ENCODE peak calls at places on chromosomes 1 and 21, in eight cellular contexts. G is neural crest cell, C is Caco-2, V is astrocyte of the spinal cord, H is PC-3, O is uterus, S is endothelial cell, U is neural progenitor cell. E is an unnamed sample.
A peak's percentile ranks its signal among the peaks of the same experiment; 100 is the strongest.

GRCh38 chr1:160853756-160854155 is 8.9 kb downstream of the CD244 start:
- DNase-seq in C (no peak), S (no peak), O (no peak), H (no peak), G (no peak), V (no peak), U (no peak), E (no peak)

GRCh38 chr1:180309338-180309737 is 79.3 kb downstream of the LHX4 start:
- DNase-seq in S (no peak), C (no peak), V (peak; percentile 63), H (peak; percentile 50), U (no peak), G (no peak), O (no peak), E (no peak)

GRCh38 chr1:75954594-75954993 is 22.4 kb upstream of the ASB17 start:
- DNase-seq in U (no peak), C (no peak), V (no peak), H (peak; percentile 44), O (no peak), G (no peak), S (no peak), E (no peak)

GRCh38 chr1:153880962-153881361 is 41.8 kb downstream of the GATAD2B start:
- DNase-seq in G (peak; percentile 49), H (peak; percentile 69), O (peak; percentile 78), S (peak; percentile 41), U (peak; percentile 8), C (no peak), V (peak; percentile 96), E (no peak)

GRCh38 chr1:225851810-225852209 is 30.4 kb downstream of the TMEM63A start:
- DNase-seq in S (no peak), H (no peak), C (no peak), G (no peak), V (no peak), U (no peak), O (no peak), E (no peak)

GRCh38 chr21:36499578-36500471 is 19.9 kb upstream of the CLDN14 start:
- DNase-seq in O (no peak), H (peak; percentile 70), S (no peak), V (peak; percentile 16), U (no peak), G (no peak), C (no peak), E (no peak)

GRCh38 chr1:19484793-19485361 is 462 bp downstream of the CAPZB start:
- DNase-seq in O (no peak), S (peak; percentile 33), V (no peak), U (peak; percentile 65), H (no peak), G (peak; percentile 46), C (peak; percentile 27), E (peak; percentile 30)

GRCh38 chr1:231354330-231355020 is 16.4 kb downstream of the SPRTN start:
- DNase-seq in H (no peak), C (no peak), V (peak; percentile 12), U (no peak), O (no peak), G (no peak), S (no peak), E (no peak)

GRCh38 chr1:44305962-44306422 is 49.1 kb downstream of the ERI3 start:
- DNase-seq in C (no peak), G (no peak), O (no peak), S (no peak), U (no peak), V (no peak), H (no peak), E (no peak)

GRCh38 chr1:72705921-72706320 is 423.6 kb upstream of the NEGR1 start:
- DNase-seq in U (no peak), V (no peak), O (no peak), C (no peak), S (no peak), H (no peak), G (no peak), E (no peak)

GRCh38 chr1:99781798-99782197 is 15.4 kb upstream of the FRRS1 start:
- DNase-seq in O (no peak), G (no peak), S (no peak), H (no peak), U (no peak), C (no peak), V (no peak), E (no peak)

GRCh38 chr1:223244366-223245103 is 101.5 kb upstream of the TLR5 start:
- DNase-seq in C (no peak), O (no peak), H (peak; percentile 25), U (no peak), S (no peak), V (peak; percentile 26), G (no peak), E (no peak)
- TF ChIP-seq CTCF in C (no peak), O (no peak), H (peak; percentile 49), U (no peak), S (no peak), V (peak; percentile 41), G (no peak), E (peak; percentile 25)

GRCh38 chr1:46248122-46248920 is 758 bp downstream of the RAD54L start:
- DNase-seq in C (peak; percentile 30), S (peak; percentile 20), V (no peak), G (peak; percentile 24), H (peak; percentile 70), U (peak; percentile 65), O (peak; percentile 40), E (no peak)
- TF ChIP-seq CTCF in C (no peak), S (peak; percentile 20), V (peak; percentile 10), G (peak; percentile 43), H (peak; percentile 48), U (peak; percentile 59), O (no peak), E (peak; percentile 22)

GRCh38 chr1:168626326-168626725 is 49.9 kb downstream of the XCL1 start:
- DNase-seq in G (no peak), C (no peak), H (no peak), V (no peak), O (no peak), S (no peak), U (no peak), E (no peak)

GRCh38 chr1:168621356-168621755 is 45.0 kb downstream of the XCL1 start:
- DNase-seq in U (peak; percentile 38), C (peak; percentile 45), H (no peak), S (no peak), O (no peak), G (no peak), V (peak; percentile 41), E (no peak)

GRCh38 chr1:168627370-168627769 is 51.0 kb downstream of the XCL1 start:
- DNase-seq in U (no peak), S (no peak), H (peak; percentile 82), V (no peak), C (no peak), G (no peak), O (no peak), E (no peak)

GRCh38 chr1:168623838-168624237 is 47.4 kb downstream of the XCL1 start:
- DNase-seq in U (no peak), S (no peak), O (no peak), H (no peak), C (no peak), G (no peak), V (no peak), E (no peak)

DNA sequence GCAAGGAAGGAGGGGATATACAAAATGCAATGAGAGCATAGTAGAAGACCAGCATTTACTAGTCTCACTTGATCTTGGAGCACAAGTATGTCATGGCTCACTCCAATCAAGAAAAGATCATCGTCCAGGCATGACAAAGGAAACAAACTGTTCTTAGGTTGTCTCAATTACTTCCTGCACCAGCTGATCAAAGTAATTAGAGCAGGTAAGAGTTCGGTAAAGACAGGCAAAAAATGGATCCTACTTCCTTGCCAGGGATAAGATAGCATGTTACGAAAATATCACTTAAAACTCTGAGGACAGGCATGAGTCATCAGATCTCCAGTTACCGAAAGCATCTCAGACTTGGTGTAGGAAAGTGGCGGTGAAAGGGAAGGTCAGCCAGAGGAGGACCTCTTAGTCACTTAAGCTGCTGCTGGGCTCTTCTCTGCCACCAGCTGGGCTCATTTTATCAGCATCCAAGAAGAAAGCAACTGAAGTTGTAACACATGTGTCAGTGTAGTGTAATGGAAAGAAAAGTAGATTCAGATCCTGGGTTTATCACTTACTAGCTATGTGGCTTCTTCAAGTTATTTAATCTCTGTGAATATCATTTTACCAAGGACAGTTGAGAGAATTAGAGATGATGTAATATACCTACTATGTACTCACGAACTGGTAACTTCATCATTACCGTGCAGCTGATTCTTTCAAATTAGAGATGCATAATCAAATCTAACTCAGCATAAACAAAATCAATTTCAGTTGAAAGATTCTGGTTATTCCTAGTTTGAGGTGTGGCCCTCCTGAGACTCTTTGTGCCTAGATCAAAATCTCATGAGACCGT is 46.8 kb downstream of the XCL1 start:
- DNase-seq in H (peak; percentile 93), O (no peak), V (peak; percentile 86), S (no peak), G (no peak), U (no peak), C (no peak), E (no peak)
- TF ChIP-seq CTCF in H (peak; percentile 50), O (no peak), V (no peak), S (no peak), G (no peak), U (no peak), C (no peak), E (no peak)

GRCh38 chr1:2229921-2230700 is 2.0 kb downstream of the SKI start:
- DNase-seq in O (peak; percentile 51), C (no peak), G (no peak), S (no peak), V (no peak), U (no peak), H (peak; percentile 52), E (no peak)

GRCh38 chr1:2227341-2228156 is 570 bp upstream of the SKI start:
- DNase-seq in H (peak; percentile 99), S (peak; percentile 99), C (peak; percentile 96), V (peak; percentile 97), G (peak; percentile 97), O (peak; percentile 96), U (peak; percentile 99), E (peak; percentile 97)

GRCh38 chr1:2228684-2229031 is 539 bp downstream of the SKI start:
- DNase-seq in U (no peak), S (no peak), C (no peak), G (no peak), H (peak; percentile 42), O (no peak), V (no peak), E (no peak)

GRCh38 chr1:2228157-2228594 is at the start of gene SKI:
- DNase-seq in O (no peak), S (no peak), G (no peak), V (no peak), H (no peak), U (no peak), C (no peak), E (no peak)

DNA sequence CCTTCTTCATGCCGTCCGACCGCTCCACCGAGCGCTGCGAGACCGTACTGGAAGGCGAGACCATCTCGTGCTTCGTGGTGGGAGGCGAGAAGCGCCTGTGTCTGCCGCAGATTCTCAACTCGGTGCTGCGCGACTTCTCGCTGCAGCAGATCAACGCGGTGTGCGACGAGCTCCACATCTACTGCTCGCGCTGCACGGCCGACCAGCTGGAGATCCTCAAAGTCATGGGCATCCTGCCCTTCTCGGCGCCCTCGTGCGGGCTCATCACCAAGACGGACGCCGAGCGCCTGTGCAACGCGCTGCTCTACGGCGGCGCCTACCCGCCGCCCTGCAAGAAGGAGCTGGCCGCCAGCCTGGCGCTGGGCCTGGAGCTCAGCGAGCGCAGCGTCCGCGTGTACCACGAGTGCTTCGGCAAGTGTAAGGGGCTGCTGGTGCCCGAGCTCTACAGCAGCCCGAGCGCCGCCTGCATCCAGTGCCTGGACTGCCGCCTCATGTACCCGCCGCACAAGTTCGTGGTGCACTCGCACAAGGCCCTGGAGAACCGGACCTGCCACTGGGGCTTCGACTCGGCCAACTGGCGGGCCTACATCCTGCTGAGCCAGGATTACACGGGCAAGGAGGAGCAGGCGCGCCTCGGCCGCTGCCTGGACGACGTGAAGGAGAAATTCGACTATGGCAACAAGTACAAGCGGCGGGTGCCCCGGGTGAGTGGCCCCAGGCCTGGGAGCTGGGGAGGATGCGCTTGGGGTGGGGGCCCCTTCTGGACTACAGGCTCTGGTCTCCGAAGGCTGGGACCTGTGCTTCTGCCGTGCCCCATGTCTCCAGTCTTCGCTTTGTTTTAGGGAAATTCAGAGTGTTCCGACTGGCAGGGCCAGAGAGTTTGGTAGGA is 1.2 kb downstream of the SKI start:
- DNase-seq in S (peak; percentile 57), H (peak; percentile 70), V (peak; percentile 55), O (peak; percentile 81), G (no peak), C (peak; percentile 44), U (peak; percentile 78), E (no peak)
- TF ChIP-seq CTCF in S (no peak), H (peak; percentile 33), V (no peak), O (peak; percentile 29), G (no peak), C (no peak), U (no peak), E (no peak)

E was measured in progenitor cell of endocrine pancreas.